ENCODE peak calls at places on chromosomes 3 and 15, in ten cellular contexts. B is AG10803, T is HepG2, O is cardiac fibroblast, N is osteoblast, S is HFF-Myc, W is heart right ventricle, R is brain microvascular endothelial cell, G is neural progenitor cell, F is HL-60. J is an unnamed sample.

GRCh38 chr3:69861556-69861955 is 122.3 kb downstream of the MITF start:
- DNase-seq in B (no peak), T (no peak), O (no peak), N (no peak), S (no peak), W (no peak), R (no peak), G (no peak), F (no peak), J (no peak)

GRCh38 chr3:101179637-101180036 is 140.7 kb downstream of the IMPG2 start:
- DNase-seq in B (peak), T (no peak), O (peak), N (peak), S (no peak), W (no peak), R (peak), G (no peak), F (no peak), J (no peak)

GRCh38 chr15:41377978-41378377 is 24.3 kb downstream of the NDUFAF1 start:
- DNase-seq in B (no peak), T (no peak), O (no peak), N (peak), S (no peak), W (no peak), R (no peak), G (no peak), F (no peak), J (no peak)

GRCh38 chr3:101127991-101128390 is 134.8 kb upstream of the ABI3BP start:
- DNase-seq in B (no peak), T (no peak), O (no peak), N (no peak), S (no peak), W (no peak), R (no peak), G (no peak), F (no peak), J (no peak)

GRCh38 chr15:58410353-58410752 is 21.4 kb upstream of the LIPC start:
- DNase-seq in B (peak), T (no peak), O (no peak), N (no peak), S (no peak), W (no peak), R (no peak), G (no peak), F (no peak), J (no peak)

GRCh38 chr15:34336947-34337556 is 529 bp downstream of the SLC12A6 start:
- DNase-seq in B (no peak), T (no peak), O (no peak), N (peak), S (no peak), W (no peak), R (no peak), G (peak), F (no peak), J (no peak)

GRCh38 chr3:195083659-195084058 is 187.3 kb downstream of the XXYLT1 start:
- DNase-seq in B (no peak), T (no peak), O (no peak), N (no peak), S (no peak), W (peak), R (no peak), G (no peak), F (no peak), J (no peak)

GRCh38 chr3:27615555-27615954 is 106.6 kb downstream of the EOMES start:
- DNase-seq in B (peak), T (no peak), O (no peak), N (no peak), S (no peak), W (no peak), R (no peak), G (no peak), F (no peak), J (no peak)

GRCh38 chr3:149299938-149300791 is 33.3 kb downstream of the TM4SF18 start:
- DNase-seq in B (peak), T (peak), O (peak), N (no peak), S (peak), W (no peak), R (peak), G (no peak), F (no peak), J (peak)

GRCh38 chr15:99985878-99986277 is 252.6 kb upstream of the LYSMD4 start:
- DNase-seq in B (no peak), T (no peak), O (no peak), N (no peak), S (no peak), W (no peak), R (no peak), G (no peak), F (no peak), J (no peak)

GRCh38 chr3:109018828-109019227 is 65.1 kb upstream of the GUCA1C start:
- DNase-seq in B (no peak), T (peak), O (no peak), N (peak), S (no peak), W (no peak), R (no peak), G (no peak), F (no peak), J (no peak)

GRCh38 chr3:158109295-158109803 is 540 bp upstream of the RSRC1 start:
- DNase-seq in B (peak), T (no peak), O (no peak), N (no peak), S (no peak), W (no peak), R (no peak), G (peak), F (no peak), J (no peak)

GRCh38 chr3:53646723-53647122 is 152.3 kb downstream of the CACNA1D start:
- DNase-seq in B (no peak), T (no peak), O (no peak), N (no peak), S (no peak), W (no peak), R (no peak), G (no peak), F (no peak), J (no peak)

GRCh38 chr3:127831723-127832172 is 9.4 kb upstream of the MGLL start:
- DNase-seq in B (peak), T (no peak), O (peak), N (no peak), S (no peak), W (peak), R (no peak), G (peak), F (no peak), J (no peak)

GRCh38 chr3:172034786-172035685 is 4.3 kb upstream of the FNDC3B start:
- DNase-seq in B (peak), T (no peak), O (peak), N (no peak), S (no peak), W (no peak), R (no peak), G (peak), F (peak), J (no peak)

GRCh38 chr3:31542246-31542645 is 9.5 kb downstream of the STT3B start:
- DNase-seq in B (no peak), T (no peak), O (no peak), N (no peak), S (no peak), W (no peak), R (no peak), G (no peak), F (no peak), J (no peak)

GRCh38 chr3:113097821-113098516 is 107.2 kb downstream of the GTPBP8 start:
- DNase-seq in B (peak), T (peak), O (peak), N (no peak), S (peak), W (no peak), R (peak), G (no peak), F (no peak), J (peak)

GRCh38 chr3:151491525-151491924 is 30.7 kb upstream of the IGSF10 start:
- DNase-seq in B (no peak), T (no peak), O (peak), N (no peak), S (no peak), W (no peak), R (no peak), G (no peak), F (no peak), J (no peak)

DNA sequence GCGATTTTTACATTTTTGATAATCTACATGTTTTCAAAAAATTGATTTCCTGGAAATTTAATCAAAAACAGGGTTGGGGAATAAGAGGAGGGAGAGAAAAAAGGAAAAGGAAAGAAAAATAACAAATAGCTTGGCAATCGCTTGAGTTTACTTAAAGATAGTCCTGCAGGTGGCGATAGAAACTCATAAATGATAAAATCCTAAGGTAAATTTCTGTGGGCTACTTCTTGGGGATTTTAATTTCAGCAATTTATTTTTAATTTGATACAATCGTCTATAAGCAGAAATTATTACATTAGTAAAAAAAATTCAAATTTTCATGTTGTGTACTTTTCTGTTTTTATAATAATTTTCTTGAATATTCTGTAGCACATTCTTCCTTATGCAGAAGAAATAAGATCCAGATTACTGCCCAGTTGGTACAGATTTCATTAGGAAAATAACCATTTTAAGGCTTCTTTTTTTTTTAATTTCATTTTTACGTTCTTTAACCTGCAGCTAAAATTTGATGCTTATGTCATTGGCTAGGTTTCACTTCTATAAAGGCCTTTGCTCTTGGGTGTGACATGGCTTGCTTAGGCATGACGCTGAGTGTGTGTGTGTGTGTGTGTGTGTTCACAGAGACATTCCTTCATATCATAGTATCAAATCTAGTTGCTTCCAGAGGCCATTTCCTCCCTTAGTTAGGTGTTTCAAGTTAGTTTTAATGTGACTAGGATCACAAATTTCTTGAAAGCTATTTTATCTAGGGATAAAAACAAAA is 181.8 kb downstream of the MCTP2 start:
- DNase-seq in B (peak), T (peak), O (peak), N (no peak), S (no peak), W (no peak), R (no peak), G (peak), F (no peak), J (peak)
- H3K4me3 ChIP-seq in B (no peak), T (no peak), O (no peak), N (no peak), S (no peak), W (no peak), R (no peak), G (no peak), F (no peak), J (no peak)

DNA sequence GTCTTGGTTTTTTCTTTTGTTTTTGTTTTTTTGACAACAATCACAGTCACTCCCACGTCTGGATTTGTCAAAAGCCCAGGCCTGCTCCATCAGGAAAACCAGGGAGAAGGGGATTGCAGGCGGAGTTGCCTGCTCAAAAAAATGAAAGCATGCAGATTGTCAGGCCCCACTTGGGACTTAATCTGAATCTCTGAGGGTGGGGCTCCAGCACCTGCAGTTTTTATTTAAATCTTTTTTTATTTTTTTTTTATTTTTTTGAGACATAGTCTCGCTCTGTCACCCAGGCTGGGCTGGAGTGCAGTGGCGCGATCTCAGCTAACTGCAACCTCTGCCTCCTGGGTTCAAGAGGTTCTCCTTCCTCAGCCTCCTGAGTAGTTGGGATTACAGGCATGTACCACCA is 140.9 kb downstream of the FOXP1 start:
- DNase-seq in B (no peak), T (no peak), O (no peak), N (no peak), S (no peak), W (no peak), R (no peak), G (no peak), F (no peak), J (no peak)
- TF ChIP-seq CTCF in B (no peak), T (no peak), O (no peak), N (no peak), S (no peak), W (no peak), R (no peak), G (no peak), F (no peak), J (no peak)

GRCh38 chr3:188946837-188947236 is 224.9 kb upstream of the TPRG1 start:
- DNase-seq in B (peak), T (no peak), O (peak), N (peak), S (no peak), W (no peak), R (no peak), G (no peak), F (no peak), J (no peak)

GRCh38 chr3:188947983-188948657 is 223.7 kb upstream of the TPRG1 start:
- DNase-seq in B (peak), T (no peak), O (peak), N (peak), S (peak), W (peak), R (peak), G (peak), F (no peak), J (peak)

GRCh38 chr3:188947401-188947982 is 224.3 kb upstream of the TPRG1 start:
- DNase-seq in B (peak), T (no peak), O (peak), N (peak), S (peak), W (peak), R (peak), G (peak), F (no peak), J (peak)

GRCh38 chr3:188950006-188950405 is 221.8 kb upstream of the TPRG1 start:
- DNase-seq in B (no peak), T (no peak), O (peak), N (no peak), S (no peak), W (no peak), R (no peak), G (no peak), F (no peak), J (no peak)

DNA sequence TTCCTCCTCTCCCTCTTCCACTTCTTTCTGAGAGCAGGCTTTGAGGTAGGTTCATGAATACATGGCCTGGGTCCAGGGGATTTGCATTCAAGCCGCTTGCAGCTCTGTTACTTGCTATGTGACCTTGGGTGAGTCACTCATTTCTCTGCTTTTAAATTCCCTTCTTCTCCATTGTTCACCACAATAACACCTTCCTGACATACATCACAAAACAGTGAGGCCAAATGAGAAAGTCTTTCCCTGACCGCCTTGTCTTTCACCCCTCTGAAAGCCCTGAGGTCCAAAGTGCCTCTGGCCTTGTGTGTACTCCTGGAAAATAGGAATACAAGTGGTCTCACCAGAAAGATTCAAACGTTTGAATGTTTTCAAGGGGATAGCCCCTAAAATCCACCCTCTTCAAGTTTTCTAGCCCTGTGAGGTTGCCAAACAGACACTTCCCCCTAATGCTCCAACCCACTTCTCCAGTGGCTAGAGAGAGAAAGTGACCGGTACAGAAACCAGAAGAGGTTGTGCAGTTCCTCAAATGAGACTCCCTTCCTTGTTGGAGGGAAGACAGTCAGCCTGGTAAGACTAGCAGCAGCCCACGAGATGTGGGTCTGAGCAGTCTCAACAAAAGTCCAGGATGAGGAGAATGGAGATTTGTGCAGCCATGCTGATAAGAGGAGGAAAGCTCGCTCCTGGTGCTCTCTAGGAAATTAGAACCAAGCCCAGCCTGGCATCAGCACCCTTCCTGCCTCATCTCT is 222.9 kb upstream of the TPRG1 start:
- DNase-seq in B (peak), T (peak), O (peak), N (peak), S (peak), W (no peak), R (peak), G (no peak), F (peak), J (peak)
- H3K4me3 ChIP-seq in B (no peak), T (no peak), O (no peak), N (no peak), S (peak), W (peak), R (no peak), G (peak), F (no peak), J (no peak)

DNA sequence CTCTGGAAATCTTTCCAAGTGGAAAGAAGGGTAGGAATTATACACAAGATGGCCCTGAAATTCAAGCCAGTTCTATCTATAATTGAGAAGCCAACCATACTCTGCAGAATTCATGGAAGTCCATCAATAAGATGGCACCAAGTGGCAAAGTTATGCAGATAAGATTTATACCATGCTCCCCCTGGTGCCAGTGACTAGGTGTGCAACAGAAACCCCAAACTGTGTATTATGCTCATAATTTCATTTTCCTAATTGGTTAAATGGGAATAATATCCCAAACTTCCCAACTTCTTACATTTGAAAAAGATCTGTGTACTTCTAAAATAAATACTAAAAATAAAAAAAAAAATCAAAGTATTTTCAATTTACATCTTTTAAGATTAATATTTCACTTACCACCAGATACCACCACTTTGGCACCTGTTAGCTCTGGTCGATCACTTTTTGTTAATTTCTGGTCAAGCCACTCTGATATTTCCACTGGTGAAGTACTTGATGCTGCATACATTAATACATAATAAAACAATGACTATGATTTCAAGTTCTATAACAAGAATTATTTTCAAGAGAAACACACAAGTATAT is 25.9 kb downstream of the ETFA start:
- DNase-seq in B (peak), T (peak), O (peak), N (peak), S (no peak), W (no peak), R (peak), G (no peak), F (peak), J (no peak)
- TF ChIP-seq CTCF in B (peak), T (peak), O (peak), N (peak), S (peak), W (peak), R (peak), G (peak), F (peak), J (peak)

GRCh38 chr3:40827942-40828688 is 303.4 kb downstream of the ZNF621 start:
- DNase-seq in B (peak), T (no peak), O (peak), N (no peak), S (no peak), W (peak), R (peak), G (no peak), F (no peak), J (no peak)

GRCh38 chr3:40828741-40829415 is 304.1 kb downstream of the ZNF621 start:
- DNase-seq in B (no peak), T (no peak), O (no peak), N (no peak), S (no peak), W (no peak), R (no peak), G (no peak), F (no peak), J (no peak)

DNA sequence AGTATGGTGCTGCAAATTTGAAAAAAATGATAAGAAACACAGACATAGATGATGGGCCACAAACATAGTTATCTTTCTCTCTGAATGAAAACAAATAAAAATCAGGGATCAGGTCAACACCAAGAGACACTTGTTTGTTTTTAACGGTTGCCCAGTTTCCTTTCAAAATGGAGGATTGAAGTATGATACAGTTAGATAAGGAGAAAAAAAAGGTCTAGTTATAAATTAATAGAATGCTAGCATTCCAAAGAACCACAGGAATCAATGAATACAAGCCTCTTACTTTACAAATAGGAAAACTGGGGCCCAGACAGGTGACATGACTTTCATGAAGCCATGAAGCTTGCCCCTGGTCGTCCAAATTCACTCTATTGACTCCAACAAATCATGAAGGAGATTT is 305.1 kb downstream of the ZNF621 start:
- DNase-seq in B (no peak), T (peak), O (no peak), N (no peak), S (no peak), W (no peak), R (no peak), G (no peak), F (no peak), J (no peak)
- H3K4me3 ChIP-seq in B (no peak), T (no peak), O (no peak), N (no peak), S (no peak), W (no peak), R (no peak), G (no peak), F (no peak), J (no peak)

GRCh38 chr3:33211444-33211843 is 7.2 kb downstream of the SUSD5 start:
- DNase-seq in B (peak), T (no peak), O (peak), N (peak), S (peak), W (no peak), R (peak), G (no peak), F (no peak), J (peak)
- TF ChIP-seq CTCF in B (no peak), T (no peak), O (no peak), N (no peak), S (no peak), W (no peak), R (no peak), G (no peak), F (no peak), J (no peak)

GRCh38 chr15:40323239-40323952 is at the start of gene INAFM2:
- DNase-seq in B (peak), T (peak), O (peak), N (peak), S (peak), W (peak), R (peak), G (peak), F (peak), J (peak)

GRCh38 chr15:40320409-40320808 is 3.1 kb upstream of the INAFM2 start:
- DNase-seq in B (no peak), T (peak), O (no peak), N (no peak), S (no peak), W (no peak), R (no peak), G (no peak), F (no peak), J (no peak)

GRCh38 chr15:40320931-40321371 is 2.5 kb upstream of the INAFM2 start:
- DNase-seq in B (peak), T (peak), O (peak), N (peak), S (no peak), W (no peak), R (peak), G (peak), F (no peak), J (peak)

GRCh38 chr15:40323953-40324937 is 753 bp downstream of the INAFM2 start:
- DNase-seq in B (no peak), T (no peak), O (no peak), N (peak), S (no peak), W (peak), R (no peak), G (peak), F (no peak), J (no peak)

GRCh38 chr15:40322531-40323238 is 807 bp upstream of the INAFM2 start:
- DNase-seq in B (no peak), T (peak), O (peak), N (peak), S (no peak), W (no peak), R (no peak), G (no peak), F (no peak), J (peak)
- H3K4me3 ChIP-seq in B (peak), T (peak), O (peak), N (peak), S (peak), W (peak), R (peak), G (peak), F (peak), J (peak)